ENCODE peak calls at places on chromosomes 11 and 22, in seven cellular contexts. One of them, this sample, is unnamed.
A peak's percentile ranks its signal among the peaks of the same experiment; 100 is the strongest.

GRCh38 chr11:61923166-61924015 is 6.0 kb upstream of the RAB3IL1 start:
- DNase-seq in K562: peak; percentile 56
- DNase-seq in H1: peak; percentile 62
- DNase-seq in HCT116: no peak
- DNase-seq in HepG2: peak; percentile 87
- DNase-seq in SK-N-SH: peak; percentile 61
- DNase-seq in GM12878: no peak
- DNase-seq in this sample: peak; percentile 31

GRCh38 chr11:111454561-111455192 is 57.5 kb downstream of the BTG4 start:
- DNase-seq in K562: peak; percentile 79
- DNase-seq in H1: peak; percentile 88
- DNase-seq in HCT116: no peak
- DNase-seq in HepG2: peak; percentile 42
- DNase-seq in SK-N-SH: peak; percentile 78
- DNase-seq in GM12878: no peak
- DNase-seq in this sample: peak; percentile 70

GRCh38 chr11:108221401-108221800 is 1.0 kb downstream of the NPAT start:
- DNase-seq in K562: no peak
- DNase-seq in H1: no peak
- DNase-seq in HCT116: no peak
- DNase-seq in HepG2: no peak
- DNase-seq in SK-N-SH: no peak
- DNase-seq in GM12878: no peak
- DNase-seq in this sample: no peak

GRCh38 chr11:66820381-66820780 is 22.9 kb upstream of the RCE1 start:
- DNase-seq in K562: no peak
- DNase-seq in H1: no peak
- DNase-seq in HCT116: no peak
- DNase-seq in HepG2: no peak
- DNase-seq in SK-N-SH: no peak
- DNase-seq in GM12878: no peak
- DNase-seq in this sample: no peak

GRCh38 chr22:43817402-43817801 is 5.3 kb upstream of the EFCAB6 start:
- DNase-seq in K562: no peak
- DNase-seq in H1: no peak
- DNase-seq in HCT116: no peak
- DNase-seq in HepG2: no peak
- DNase-seq in SK-N-SH: no peak
- DNase-seq in GM12878: no peak
- DNase-seq in this sample: no peak

GRCh38 chr11:3942160-3942955 is 86.9 kb downstream of the STIM1 start:
- DNase-seq in K562: no peak
- DNase-seq in H1: no peak
- DNase-seq in HCT116: no peak
- DNase-seq in HepG2: peak; percentile 84
- DNase-seq in SK-N-SH: no peak
- DNase-seq in GM12878: no peak
- DNase-seq in this sample: no peak

GRCh38 chr22:38927033-38927789 is 30.2 kb upstream of the APOBEC3A start:
- DNase-seq in K562: no peak
- DNase-seq in H1: peak; percentile 86
- DNase-seq in HCT116: peak; percentile 74
- DNase-seq in HepG2: no peak
- DNase-seq in SK-N-SH: peak; percentile 79
- DNase-seq in GM12878: peak; percentile 7
- DNase-seq in this sample: no peak

GRCh38 chr11:90241414-90241813 is 18.6 kb upstream of the CHORDC1 start:
- DNase-seq in K562: no peak
- DNase-seq in H1: no peak
- DNase-seq in HCT116: no peak
- DNase-seq in HepG2: peak; percentile 20
- DNase-seq in SK-N-SH: no peak
- DNase-seq in GM12878: no peak
- DNase-seq in this sample: no peak

GRCh38 chr11:86983071-86983488 is 27.9 kb upstream of the FZD4 start:
- DNase-seq in K562: no peak
- DNase-seq in H1: no peak
- DNase-seq in HCT116: no peak
- DNase-seq in HepG2: peak; percentile 66
- DNase-seq in SK-N-SH: no peak
- DNase-seq in GM12878: no peak
- DNase-seq in this sample: no peak

GRCh38 chr11:72758690-72759389 is 6.6 kb upstream of the ARAP1 start:
- DNase-seq in K562: peak; percentile 72
- DNase-seq in H1: no peak
- DNase-seq in HCT116: no peak
- DNase-seq in HepG2: no peak
- DNase-seq in SK-N-SH: peak; percentile 46
- DNase-seq in GM12878: no peak
- DNase-seq in this sample: no peak

GRCh38 chr11:25860677-25861445 is 471.1 kb upstream of the ANO3 start:
- DNase-seq in K562: no peak
- DNase-seq in H1: no peak
- DNase-seq in HCT116: no peak
- DNase-seq in HepG2: no peak
- DNase-seq in SK-N-SH: no peak
- DNase-seq in GM12878: no peak
- DNase-seq in this sample: no peak

GRCh38 chr11:34223021-34223813 is 117.8 kb downstream of the NAT10 start:
- DNase-seq in K562: no peak
- DNase-seq in H1: no peak
- DNase-seq in HCT116: no peak
- DNase-seq in HepG2: no peak
- DNase-seq in SK-N-SH: no peak
- DNase-seq in GM12878: no peak
- DNase-seq in this sample: no peak

GRCh38 chr11:18468962-18469361 is 13.3 kb downstream of the LDHAL6A start:
- DNase-seq in K562: no peak
- DNase-seq in H1: no peak
- DNase-seq in HCT116: no peak
- DNase-seq in HepG2: no peak
- DNase-seq in SK-N-SH: no peak
- DNase-seq in GM12878: no peak
- DNase-seq in this sample: no peak

GRCh38 chr11:126669416-126669815 is 313.9 kb downstream of the ST3GAL4 start:
- DNase-seq in K562: no peak
- DNase-seq in H1: no peak
- DNase-seq in HCT116: no peak
- DNase-seq in HepG2: no peak
- DNase-seq in SK-N-SH: no peak
- DNase-seq in GM12878: no peak
- DNase-seq in this sample: no peak

GRCh38 chr11:68843703-68844312 is 2.1 kb upstream of the CPT1A start:
- DNase-seq in K562: no peak
- DNase-seq in H1: peak; percentile 85
- DNase-seq in HCT116: peak; percentile 67
- DNase-seq in HepG2: peak; percentile 67
- DNase-seq in SK-N-SH: no peak
- DNase-seq in GM12878: no peak
- DNase-seq in this sample: peak; percentile 97
- TF ChIP-seq JUND in K562: no peak
- TF ChIP-seq JUND in H1: no peak
- TF ChIP-seq JUND in HCT116: no peak
- TF ChIP-seq JUND in HepG2: peak; percentile 55
- TF ChIP-seq JUND in SK-N-SH: no peak
- TF ChIP-seq JUND in GM12878: no peak
- TF ChIP-seq JUND in this sample: no peak

GRCh38 chr22:49423125-49423650 is 404.5 kb downstream of the BRD1 start:
- DNase-seq in K562: no peak
- DNase-seq in H1: no peak
- DNase-seq in HCT116: no peak
- DNase-seq in HepG2: no peak
- DNase-seq in SK-N-SH: no peak
- DNase-seq in GM12878: no peak
- DNase-seq in this sample: no peak
- TF ChIP-seq JUND in K562: no peak
- TF ChIP-seq JUND in H1: no peak
- TF ChIP-seq JUND in HCT116: no peak
- TF ChIP-seq JUND in HepG2: no peak
- TF ChIP-seq JUND in SK-N-SH: no peak
- TF ChIP-seq JUND in GM12878: no peak
- TF ChIP-seq JUND in this sample: no peak

DNA sequence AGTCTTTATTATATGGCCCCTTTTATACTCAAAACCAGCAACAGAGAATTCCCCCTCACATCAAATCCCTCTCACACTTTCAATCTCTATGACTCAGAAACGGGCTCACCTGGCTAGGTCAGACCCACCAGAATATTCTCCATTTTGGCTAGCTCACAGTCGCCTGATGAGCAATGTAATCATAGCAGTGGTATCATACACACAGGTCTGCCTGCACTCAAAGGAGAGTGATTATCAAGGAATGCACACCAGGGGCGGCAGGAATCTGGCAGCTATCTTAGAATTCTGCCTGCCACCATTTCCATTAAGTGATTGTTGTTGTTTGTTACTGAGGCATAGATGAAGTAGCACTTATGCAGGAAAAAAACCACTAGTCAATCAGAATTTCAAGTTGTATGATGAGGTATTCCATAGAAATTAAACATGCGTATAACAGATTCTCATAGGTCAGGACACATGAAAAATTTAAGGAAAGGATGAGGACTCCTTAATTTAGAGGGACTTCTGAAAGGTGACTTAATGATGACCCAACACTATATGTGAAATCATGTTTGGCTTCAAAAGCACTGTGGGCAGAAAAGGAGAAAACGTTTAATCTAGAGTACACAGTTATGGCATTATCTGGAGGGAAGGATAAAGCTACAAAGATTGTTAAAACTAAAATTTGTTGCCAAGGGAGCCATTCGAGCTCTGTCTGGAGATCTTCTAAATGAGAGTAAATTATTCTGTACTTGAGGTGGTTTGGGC is 185.8 kb upstream of the DDI1 start:
- DNase-seq in K562: no peak
- DNase-seq in H1: no peak
- DNase-seq in HCT116: no peak
- DNase-seq in HepG2: no peak
- DNase-seq in SK-N-SH: no peak
- DNase-seq in GM12878: no peak
- DNase-seq in this sample: no peak
- TF ChIP-seq JUND in K562: no peak
- TF ChIP-seq JUND in H1: no peak
- TF ChIP-seq JUND in HCT116: no peak
- TF ChIP-seq JUND in HepG2: no peak
- TF ChIP-seq JUND in SK-N-SH: no peak
- TF ChIP-seq JUND in GM12878: no peak
- TF ChIP-seq JUND in this sample: no peak

GRCh38 chr11:76280882-76281557 is 74.7 kb upstream of the WNT11 start:
- DNase-seq in K562: no peak
- DNase-seq in H1: no peak
- DNase-seq in HCT116: no peak
- DNase-seq in HepG2: no peak
- DNase-seq in SK-N-SH: no peak
- DNase-seq in GM12878: no peak
- DNase-seq in this sample: no peak
- TF ChIP-seq JUND in K562: no peak
- TF ChIP-seq JUND in H1: no peak
- TF ChIP-seq JUND in HCT116: no peak
- TF ChIP-seq JUND in HepG2: no peak
- TF ChIP-seq JUND in SK-N-SH: no peak
- TF ChIP-seq JUND in GM12878: no peak
- TF ChIP-seq JUND in this sample: no peak

DNA sequence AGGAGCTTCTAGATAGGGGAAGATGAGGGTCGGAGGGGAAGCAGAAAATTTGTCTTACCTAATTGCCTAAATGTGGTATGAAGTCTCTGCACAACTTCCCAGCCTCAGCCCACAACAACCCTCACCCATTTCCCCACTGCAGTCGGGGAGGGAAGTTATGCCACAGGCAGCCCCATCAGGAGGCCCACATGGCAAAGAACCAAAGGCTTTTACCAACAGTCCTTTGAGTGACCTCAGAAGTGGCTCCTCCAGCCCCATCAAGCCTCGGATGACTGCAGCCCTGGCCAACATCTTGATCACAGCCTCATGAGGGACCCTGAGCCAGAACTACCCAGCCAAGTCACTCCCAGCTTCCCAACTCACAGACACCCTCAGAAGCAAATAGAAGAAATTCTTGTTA is 54.8 kb downstream of the CHST1 start:
- DNase-seq in K562: no peak
- DNase-seq in H1: peak; percentile 20
- DNase-seq in HCT116: no peak
- DNase-seq in HepG2: no peak
- DNase-seq in SK-N-SH: no peak
- DNase-seq in GM12878: no peak
- DNase-seq in this sample: no peak
- TF ChIP-seq JUND in K562: no peak
- TF ChIP-seq JUND in H1: no peak
- TF ChIP-seq JUND in HCT116: no peak
- TF ChIP-seq JUND in HepG2: no peak
- TF ChIP-seq JUND in SK-N-SH: no peak
- TF ChIP-seq JUND in GM12878: no peak
- TF ChIP-seq JUND in this sample: no peak

GRCh38 chr22:28358244-28358777 is 321.3 kb downstream of the TTC28 start:
- DNase-seq in K562: no peak
- DNase-seq in H1: no peak
- DNase-seq in HCT116: no peak
- DNase-seq in HepG2: no peak
- DNase-seq in SK-N-SH: no peak
- DNase-seq in GM12878: no peak
- DNase-seq in this sample: no peak
- TF ChIP-seq JUND in K562: no peak
- TF ChIP-seq JUND in H1: no peak
- TF ChIP-seq JUND in HCT116: no peak
- TF ChIP-seq JUND in HepG2: no peak
- TF ChIP-seq JUND in SK-N-SH: no peak
- TF ChIP-seq JUND in GM12878: no peak
- TF ChIP-seq JUND in this sample: no peak

GRCh38 chr11:95608093-95608492 is 181.5 kb downstream of the FAM76B start:
- DNase-seq in K562: no peak
- DNase-seq in H1: no peak
- DNase-seq in HCT116: no peak
- DNase-seq in HepG2: no peak
- DNase-seq in SK-N-SH: no peak
- DNase-seq in GM12878: no peak
- DNase-seq in this sample: no peak
- TF ChIP-seq JUND in K562: no peak
- TF ChIP-seq JUND in H1: no peak
- TF ChIP-seq JUND in HCT116: no peak
- TF ChIP-seq JUND in HepG2: no peak
- TF ChIP-seq JUND in SK-N-SH: no peak
- TF ChIP-seq JUND in GM12878: no peak
- TF ChIP-seq JUND in this sample: no peak

DNA sequence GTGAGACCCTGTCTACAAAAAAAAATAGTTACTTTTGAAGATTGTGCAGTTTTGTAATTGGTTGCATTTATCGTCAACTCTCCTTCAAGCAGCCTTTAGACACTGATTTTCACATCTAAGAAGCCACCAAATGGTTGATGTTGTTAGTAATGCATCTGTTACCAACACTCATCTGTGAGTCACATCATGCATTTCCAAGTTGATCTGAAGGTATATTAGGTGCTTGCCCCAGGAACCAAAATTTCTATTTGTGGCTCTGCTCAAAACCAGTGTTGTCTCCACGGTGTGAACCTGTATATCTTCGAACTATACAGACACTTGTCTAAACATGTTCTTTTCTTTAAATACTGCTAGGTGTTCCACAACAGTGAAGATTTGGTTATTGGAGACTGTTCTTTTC is 21.6 kb downstream of the XRCC6 start:
- DNase-seq in K562: no peak
- DNase-seq in H1: no peak
- DNase-seq in HCT116: no peak
- DNase-seq in HepG2: no peak
- DNase-seq in SK-N-SH: no peak
- DNase-seq in GM12878: no peak
- DNase-seq in this sample: no peak
- TF ChIP-seq JUND in K562: no peak
- TF ChIP-seq JUND in H1: no peak
- TF ChIP-seq JUND in HCT116: no peak
- TF ChIP-seq JUND in HepG2: no peak
- TF ChIP-seq JUND in SK-N-SH: no peak
- TF ChIP-seq JUND in GM12878: no peak
- TF ChIP-seq JUND in this sample: no peak

GRCh38 chr11:10592331-10592730 is 23.9 kb upstream of the LYVE1 start:
- DNase-seq in K562: no peak
- DNase-seq in H1: no peak
- DNase-seq in HCT116: peak; percentile 26
- DNase-seq in HepG2: no peak
- DNase-seq in SK-N-SH: no peak
- DNase-seq in GM12878: no peak
- DNase-seq in this sample: peak; percentile 11
- TF ChIP-seq JUND in K562: no peak
- TF ChIP-seq JUND in H1: no peak
- TF ChIP-seq JUND in HCT116: peak; percentile 46
- TF ChIP-seq JUND in HepG2: no peak
- TF ChIP-seq JUND in SK-N-SH: peak; percentile 28
- TF ChIP-seq JUND in GM12878: no peak
- TF ChIP-seq JUND in this sample: no peak